ENCODE peak calls at places on chromosomes 7 and 10, in ten cellular contexts. G is A549; B is PC-9; A is fibroblast of lung; J is endothelial cell of umbilical vein; I is pancreas; L is endodermal cell; Y is tibial artery; C is CD4-positive, alpha-beta T cell; K is colonic mucosa. X is an unnamed sample.

GRCh38 chr10:124701881-124702656 is 42.1 kb downstream of the FAM53B start:
- DNase-seq in K (no peak), B (no peak), J (peak), C (no peak), L (no peak), A (peak), Y (peak), I (no peak), G (no peak), X (no peak)

GRCh38 chr10:30210296-30210695 is 138.8 kb downstream of the MTPAP start:
- DNase-seq in A (no peak), B (no peak), C (no peak), L (no peak), K (no peak), J (no peak), I (no peak), Y (no peak), G (no peak), X (no peak)

GRCh38 chr10:77970869-77971803 is 44.6 kb upstream of the DLG5 start:
- DNase-seq in I (peak), K (peak), J (peak), G (peak), A (peak), B (peak), C (no peak), Y (peak), L (no peak), X (no peak)

GRCh38 chr7:7884855-7885254 is 83.7 kb upstream of the GLCCI1 start:
- DNase-seq in Y (no peak), C (no peak), A (peak), L (no peak), I (no peak), J (no peak), B (no peak), K (no peak), G (no peak), X (no peak)

GRCh38 chr7:99229234-99229633 is 21.3 kb upstream of the KPNA7 start:
- DNase-seq in Y (no peak), B (no peak), A (no peak), C (no peak), L (no peak), J (no peak), G (no peak), I (no peak), K (no peak), X (no peak)

GRCh38 chr10:5234106-5234877 is 37.7 kb downstream of the AKR1C4 start:
- DNase-seq in J (no peak), G (peak), B (peak), C (no peak), A (no peak), Y (no peak), L (no peak), K (peak), I (no peak), X (no peak)

GRCh38 chr7:37923996-37924395 is 3.6 kb downstream of the EPDR1 start:
- DNase-seq in I (no peak), Y (no peak), K (no peak), C (no peak), G (no peak), L (no peak), B (no peak), J (no peak), A (peak), X (no peak)

GRCh38 chr10:133465950-133466474 is 12.3 kb downstream of the SCART1 start:
- DNase-seq in L (no peak), K (no peak), A (no peak), C (no peak), Y (peak), B (no peak), J (no peak), G (no peak), I (no peak), X (no peak)

GRCh38 chr7:17559388-17559787 is 260.9 kb downstream of the AHR start:
- DNase-seq in A (peak), B (no peak), K (no peak), L (no peak), C (no peak), G (peak), Y (no peak), J (no peak), I (no peak), X (no peak)

GRCh38 chr10:94194256-94194655 is 168.5 kb downstream of the NOC3L start:
- DNase-seq in K (no peak), Y (no peak), B (no peak), L (no peak), I (no peak), J (no peak), A (peak), C (no peak), G (no peak), X (no peak)
- TF ChIP-seq CTCF in K (no peak), Y (no peak), B (no peak), L (no peak), I (no peak), J (no peak), A (no peak), C (no peak), G (no peak), X (no peak)

GRCh38 chr7:36037121-36037662 is 115.9 kb upstream of the EEPD1 start:
- DNase-seq in B (peak), Y (peak), L (no peak), G (peak), K (peak), J (peak), I (peak), C (no peak), A (peak), X (no peak)
- H3K27ac ChIP-seq in B (peak), Y (peak), L (peak), G (peak), K (no peak), J (peak), I (peak), C (no peak), A (no peak), X (peak)

GRCh38 chr10:56449770-56450169 is 88.7 kb upstream of the ZWINT start:
- DNase-seq in A (no peak), C (no peak), B (no peak), K (no peak), Y (no peak), L (no peak), J (no peak), G (no peak), I (no peak), X (no peak)
- TF ChIP-seq CTCF in A (no peak), C (no peak), B (peak), K (no peak), Y (no peak), L (peak), J (no peak), G (no peak), I (no peak), X (no peak)

GRCh38 chr7:78018541-78019456 is 220.2 kb downstream of the PHTF2 start:
- DNase-seq in K (peak), G (peak), C (no peak), J (peak), L (no peak), B (peak), I (peak), A (peak), Y (peak), X (no peak)

GRCh38 chr7:78017621-78018100 is 219.1 kb downstream of the PHTF2 start:
- DNase-seq in B (no peak), J (no peak), I (no peak), G (no peak), Y (no peak), C (no peak), L (no peak), K (no peak), A (no peak), X (no peak)

GRCh38 chr7:78020131-78020873 is 221.7 kb downstream of the PHTF2 start:
- DNase-seq in I (peak), A (peak), G (peak), K (peak), L (peak), Y (peak), J (peak), B (peak), C (no peak), X (no peak)

GRCh38 chr7:78020874-78021249 is 222.3 kb downstream of the PHTF2 start:
- DNase-seq in G (no peak), A (no peak), K (no peak), L (no peak), J (no peak), C (no peak), Y (no peak), I (no peak), B (no peak), X (no peak)

DNA sequence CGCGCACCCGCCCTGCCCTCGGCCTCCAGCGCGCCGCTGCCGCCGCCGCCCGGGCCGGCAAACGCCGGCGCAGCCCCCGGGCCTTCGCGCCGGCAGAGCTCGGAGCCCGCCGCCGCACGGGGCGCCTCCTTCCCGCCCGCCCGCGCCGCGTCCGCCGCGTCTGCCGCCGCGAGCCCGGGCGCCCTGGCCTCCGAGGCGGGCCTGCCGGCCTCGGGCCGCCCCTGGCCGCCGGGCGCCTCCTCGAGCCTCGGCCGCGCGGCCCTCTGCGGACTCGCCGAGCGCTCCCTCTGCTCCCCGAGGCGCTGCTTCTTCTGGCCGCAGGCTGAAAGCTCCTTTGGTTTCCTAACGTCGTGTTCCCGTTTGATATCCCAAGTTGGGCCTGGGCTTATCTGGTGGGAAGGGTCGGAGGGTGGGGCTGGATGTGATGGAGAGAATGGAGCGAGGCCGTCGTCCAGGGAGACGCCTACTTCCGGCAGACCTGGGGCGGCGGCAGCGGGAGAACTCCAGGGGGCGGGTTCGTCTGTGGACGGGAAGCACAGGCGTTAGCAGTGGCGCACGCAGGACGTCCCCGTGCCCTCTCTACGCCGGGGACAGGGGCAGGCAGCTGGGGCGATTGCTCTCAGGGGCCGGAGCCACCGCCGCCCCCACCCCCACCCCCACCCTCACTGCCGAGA is 221.0 kb downstream of the PHTF2 start:
- DNase-seq in C (peak), B (peak), J (peak), I (peak), Y (peak), G (peak), A (peak), L (peak), K (peak), X (peak)
- H3K27ac ChIP-seq in C (no peak), B (no peak), J (peak), I (peak), Y (peak), G (peak), A (peak), L (peak), K (peak), X (peak)